ENCODE peak calls at places on chromosomes 7 and 10, in four cellular contexts. Q, N, T and H are unnamed samples.

GRCh38 chr10:56928717-56929116 is 567.7 kb upstream of the ZWINT start:
- DNase-seq in Q (no peak), N (no peak), T (no peak), H (no peak)

GRCh38 chr7:143380264-143380645 is 890 bp upstream of the ZYX start:
- DNase-seq in Q (peak; percentile 89), N (peak; percentile 84), T (peak; percentile 46), H (peak; percentile 61)

GRCh38 chr10:79229830-79230562 is 117.3 kb upstream of the PPIF start:
- DNase-seq in Q (peak; percentile 76), N (no peak), T (no peak), H (no peak)

GRCh38 chr7:151836191-151836926 is 40.6 kb downstream of the PRKAG2 start:
- DNase-seq in Q (no peak), N (no peak), T (no peak), H (no peak)

GRCh38 chr10:112369495-112370423 is 4.2 kb upstream of the ACSL5 start:
- DNase-seq in Q (no peak), N (no peak), T (no peak), H (no peak)

GRCh38 chr7:21429021-21429420 is 1.1 kb downstream of the SP4 start:
- DNase-seq in Q (no peak), N (no peak), T (no peak), H (no peak)

GRCh38 chr7:121480566-121481335 is 84.6 kb upstream of the FAM3C start:
- DNase-seq in Q (no peak), N (no peak), T (no peak), H (no peak)

GRCh38 chr7:4748267-4748666 is 27.2 kb upstream of the AP5Z1 start:
- DNase-seq in Q (no peak), N (no peak), T (no peak), H (no peak)

GRCh38 chr7:105611856-105612775 is 30.8 kb upstream of the EFCAB10 start:
- DNase-seq in Q (no peak), N (no peak), T (no peak), H (no peak)

GRCh38 chr10:17385066-17385465 is 69.3 kb downstream of the ST8SIA6 start:
- DNase-seq in Q (no peak), N (no peak), T (no peak), H (no peak)

GRCh38 chr7:22858640-22859561 is 36.3 kb upstream of the TOMM7 start:
- DNase-seq in Q (no peak), N (no peak), T (no peak), H (no peak)

GRCh38 chr10:3734111-3734510 is 50.9 kb downstream of the KLF6 start:
- DNase-seq in Q (no peak), N (no peak), T (no peak), H (no peak)

DNA sequence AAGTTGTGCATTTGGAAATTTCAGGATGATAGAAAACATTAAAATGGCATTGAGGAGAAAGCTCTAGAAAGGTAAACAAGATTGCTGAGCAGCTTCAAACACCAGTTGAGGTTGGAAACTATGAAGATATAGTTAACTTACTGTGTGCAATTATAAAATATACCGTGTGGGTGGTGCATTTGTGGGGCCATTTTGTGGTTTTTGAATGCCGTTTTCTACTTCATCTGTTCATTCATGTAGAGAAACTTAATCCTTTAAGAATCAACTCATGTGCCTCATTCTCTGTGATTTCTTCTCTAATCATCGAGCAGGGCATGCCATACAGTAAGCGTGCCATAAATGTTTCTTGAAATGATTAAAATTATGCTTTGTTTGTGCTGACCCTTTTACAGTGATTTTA is 232.8 kb upstream of the TEX47 start:
- DNase-seq in Q (no peak), N (no peak), T (no peak), H (no peak)
- TF ChIP-seq ETV6 in Q (no peak), N (no peak), T (no peak), H (no peak)

GRCh38 chr10:60917331-60918280 is 26.4 kb downstream of the RHOBTB1 start:
- DNase-seq in Q (no peak), N (no peak), T (no peak), H (no peak)

GRCh38 chr10:60920479-60920878 is 23.5 kb downstream of the RHOBTB1 start:
- DNase-seq in Q (no peak), N (no peak), T (no peak), H (no peak)

GRCh38 chr10:60919551-60919950 is 24.4 kb downstream of the RHOBTB1 start:
- DNase-seq in Q (no peak), N (no peak), T (no peak), H (no peak)

GRCh38 chr10:60916025-60916424 is 28.0 kb downstream of the RHOBTB1 start:
- DNase-seq in Q (peak; percentile 27), N (peak; percentile 26), T (no peak), H (no peak)

GRCh38 chr10:60921631-60922030 is 22.4 kb downstream of the RHOBTB1 start:
- DNase-seq in Q (no peak), N (no peak), T (no peak), H (no peak)
- TF ChIP-seq ETV6 in Q (no peak), N (no peak), T (no peak), H (no peak)

DNA sequence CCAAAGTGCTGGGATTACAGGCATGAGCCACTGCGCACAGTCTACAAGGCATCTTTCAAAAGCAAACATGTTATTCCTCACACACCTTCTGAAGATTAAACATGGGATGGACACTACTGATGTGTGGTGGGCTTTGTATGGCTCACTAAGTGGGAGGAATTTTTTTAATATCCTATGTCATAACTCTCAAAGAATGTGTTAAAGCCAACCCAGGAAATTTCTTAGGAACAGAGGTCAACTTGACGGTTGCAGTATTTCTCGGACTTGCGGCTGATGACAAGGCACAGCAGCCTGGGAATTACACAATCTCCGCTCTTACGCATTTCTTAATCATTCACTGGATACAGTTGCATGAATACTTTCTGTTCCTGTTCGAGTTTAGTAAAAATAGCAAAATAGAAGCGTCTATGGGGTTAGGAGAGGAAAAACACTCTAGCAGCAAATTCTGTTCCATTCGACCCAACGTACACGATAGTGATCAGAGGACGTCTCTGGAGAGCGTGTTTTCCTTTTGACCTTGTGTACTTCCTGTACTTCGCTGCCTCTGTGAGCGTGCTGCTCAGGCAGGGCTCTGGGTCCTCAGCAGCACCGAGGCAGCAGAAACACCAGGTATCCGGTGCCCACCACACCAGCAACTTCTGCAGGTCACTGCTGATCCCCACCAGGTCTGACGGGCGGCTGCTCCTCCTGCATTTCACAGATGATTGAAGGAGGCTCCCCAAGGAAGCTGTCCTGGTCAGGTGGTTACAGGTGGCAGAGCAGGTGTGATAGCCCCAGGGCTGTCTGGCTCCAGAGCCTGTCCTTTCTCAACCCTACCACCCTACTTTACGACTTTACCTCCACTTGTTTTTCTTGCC is 26.4 kb upstream of the SRGN start:
- DNase-seq in Q (no peak), N (peak; percentile 47), T (no peak), H (peak; percentile 47)
- TF ChIP-seq ETV6 in Q (no peak), N (no peak), T (no peak), H (no peak)

GRCh38 chr10:89390875-89391576 is 1.4 kb upstream of the IFIT1 start:
- DNase-seq in Q (no peak), N (no peak), T (no peak), H (no peak)

GRCh38 chr10:89391882-89392756 is at the start of gene IFIT1:
- DNase-seq in Q (no peak), N (peak; percentile 36), T (peak; percentile 80), H (peak; percentile 82)

GRCh38 chr10:89384474-89385324 is 6.8 kb downstream of the IFIT1B start:
- DNase-seq in Q (no peak), N (no peak), T (no peak), H (no peak)

GRCh38 chr10:89392974-89393373 is 551 bp downstream of the IFIT1 start:
- DNase-seq in Q (no peak), N (no peak), T (no peak), H (no peak)

GRCh38 chr10:89389254-89389653 is 3.2 kb upstream of the IFIT1 start:
- DNase-seq in Q (no peak), N (no peak), T (no peak), H (peak; percentile 35)
- TF ChIP-seq ETV6 in Q (no peak), N (no peak), T (no peak), H (no peak)

DNA sequence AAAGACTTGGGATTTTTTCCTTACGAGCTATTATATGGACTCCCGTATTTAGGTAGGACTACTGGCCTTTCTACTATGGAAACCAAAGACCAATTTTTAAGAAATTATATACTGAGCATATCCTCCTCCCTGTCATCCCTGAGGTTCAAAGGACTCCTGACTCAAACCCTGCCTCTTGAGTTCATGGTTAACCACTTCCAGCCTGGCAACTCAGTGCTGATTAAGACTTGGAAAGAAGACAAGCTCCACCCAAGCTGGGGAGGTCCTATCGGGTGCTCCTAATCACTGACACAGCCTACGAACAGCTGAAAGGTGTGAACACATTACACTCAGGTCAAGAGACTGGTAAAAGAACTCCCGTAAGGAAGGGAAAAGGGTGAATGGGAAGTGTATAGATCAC is 66.8 kb downstream of the LYZL2 start:
- DNase-seq in Q (no peak), N (no peak), T (no peak), H (no peak)
- TF ChIP-seq ETV6 in Q (no peak), N (no peak), T (no peak), H (no peak)